ENCODE peak calls at places on chromosomes 7 and 10, in seven cellular contexts. One of them, this sample, is unnamed.

GRCh38 chr10:103042129-103042528 is 124.0 kb downstream of the CNNM2 start:
- DNase-seq in activated CD8-positive, alpha-beta memory T cell treated with anti-CD3 and anti-CD28 coated beads for 24 hours: no peak
- DNase-seq in posterior vena cava: no peak
- DNase-seq in kidney: no peak
- DNase-seq in NCI-H1092: no peak
- DNase-seq in cardiac fibroblast: no peak
- DNase-seq in GM12865: no peak
- DNase-seq in this sample: no peak

GRCh38 chr10:130973127-130973839 is 338.2 kb downstream of the TCERG1L start:
- DNase-seq in activated CD8-positive, alpha-beta memory T cell treated with anti-CD3 and anti-CD28 coated beads for 24 hours: no peak
- DNase-seq in posterior vena cava: no peak
- DNase-seq in kidney: no peak
- DNase-seq in NCI-H1092: no peak
- DNase-seq in cardiac fibroblast: no peak
- DNase-seq in GM12865: no peak
- DNase-seq in this sample: no peak

GRCh38 chr10:102413053-102413705 is 5.4 kb downstream of the PSD start:
- DNase-seq in activated CD8-positive, alpha-beta memory T cell treated with anti-CD3 and anti-CD28 coated beads for 24 hours: peak; percentile 61
- DNase-seq in posterior vena cava: no peak
- DNase-seq in kidney: no peak
- DNase-seq in NCI-H1092: peak; percentile 72
- DNase-seq in cardiac fibroblast: peak; percentile 56
- DNase-seq in GM12865: peak; percentile 77
- DNase-seq in this sample: no peak

GRCh38 chr7:18356195-18356645 is 139.3 kb upstream of the HDAC9 start:
- DNase-seq in activated CD8-positive, alpha-beta memory T cell treated with anti-CD3 and anti-CD28 coated beads for 24 hours: no peak
- DNase-seq in posterior vena cava: no peak
- DNase-seq in kidney: no peak
- DNase-seq in NCI-H1092: no peak
- DNase-seq in cardiac fibroblast: peak; percentile 64
- DNase-seq in GM12865: peak; percentile 40
- DNase-seq in this sample: peak; percentile 72

GRCh38 chr7:70372768-70373241 is 759.1 kb upstream of the GALNT17 start:
- DNase-seq in activated CD8-positive, alpha-beta memory T cell treated with anti-CD3 and anti-CD28 coated beads for 24 hours: no peak
- DNase-seq in posterior vena cava: no peak
- DNase-seq in kidney: no peak
- DNase-seq in NCI-H1092: no peak
- DNase-seq in cardiac fibroblast: no peak
- DNase-seq in GM12865: no peak
- DNase-seq in this sample: no peak

GRCh38 chr10:124494050-124494807 is 32.6 kb downstream of the LHPP start:
- DNase-seq in activated CD8-positive, alpha-beta memory T cell treated with anti-CD3 and anti-CD28 coated beads for 24 hours: no peak
- DNase-seq in posterior vena cava: peak; percentile 78
- DNase-seq in kidney: no peak
- DNase-seq in NCI-H1092: no peak
- DNase-seq in cardiac fibroblast: no peak
- DNase-seq in GM12865: no peak
- DNase-seq in this sample: no peak

GRCh38 chr10:30434273-30435067 is 486 bp downstream of the MAP3K8 start:
- DNase-seq in activated CD8-positive, alpha-beta memory T cell treated with anti-CD3 and anti-CD28 coated beads for 24 hours: peak; percentile 84
- DNase-seq in posterior vena cava: peak; percentile 97
- DNase-seq in kidney: peak; percentile 96
- DNase-seq in NCI-H1092: no peak
- DNase-seq in cardiac fibroblast: peak; percentile 94
- DNase-seq in GM12865: peak; percentile 92
- DNase-seq in this sample: peak; percentile 81

GRCh38 chr10:97792058-97792721 is 20.4 kb upstream of the SFRP5 start:
- DNase-seq in activated CD8-positive, alpha-beta memory T cell treated with anti-CD3 and anti-CD28 coated beads for 24 hours: peak; percentile 89
- DNase-seq in posterior vena cava: no peak
- DNase-seq in kidney: peak; percentile 84
- DNase-seq in NCI-H1092: peak; percentile 31
- DNase-seq in cardiac fibroblast: peak; percentile 62
- DNase-seq in GM12865: peak; percentile 57
- DNase-seq in this sample: peak; percentile 74

GRCh38 chr10:94002156-94002555 is 8.4 kb downstream of the PLCE1 start:
- DNase-seq in activated CD8-positive, alpha-beta memory T cell treated with anti-CD3 and anti-CD28 coated beads for 24 hours: no peak
- DNase-seq in posterior vena cava: no peak
- DNase-seq in kidney: no peak
- DNase-seq in NCI-H1092: no peak
- DNase-seq in cardiac fibroblast: no peak
- DNase-seq in GM12865: no peak
- DNase-seq in this sample: no peak